ENCODE peak calls at places on chromosomes 5 and 9, in nine cellular contexts. V, Z, D, P, A, K, C, I and G are unnamed samples.
A peak's percentile ranks its signal among the peaks of the same experiment; 100 is the strongest.

GRCh38 chr5:137997726-137998213 is 35.1 kb downstream of the FAM13B start:
- DNase-seq in K (no peak), A (no peak), P (no peak), V (no peak), I (no peak), Z (no peak), D (peak; percentile 14), C (no peak), G (no peak)

GRCh38 chr5:142922223-142922952 is 152.2 kb downstream of the ARHGAP26 start:
- DNase-seq in K (peak; percentile 52), C (no peak), P (peak; percentile 23), A (no peak), D (no peak), Z (peak; percentile 56), I (no peak), V (no peak), G (no peak)

GRCh38 chr9:114413909-114414308 is 26.1 kb upstream of the AKNA start:
- DNase-seq in A (no peak), C (no peak), D (no peak), P (no peak), Z (peak; percentile 55), V (no peak), I (no peak), K (no peak), G (peak; percentile 76)

GRCh38 chr5:131945551-131945882 is at the start of gene MEIKIN:
- DNase-seq in I (no peak), C (no peak), P (no peak), D (no peak), A (no peak), V (no peak), K (no peak), Z (no peak), G (no peak)

GRCh38 chr9:95083086-95083768 is 234.3 kb downstream of the FANCC start:
- DNase-seq in A (no peak), D (no peak), P (no peak), Z (no peak), K (no peak), V (peak; percentile 59), I (no peak), C (no peak), G (no peak)

GRCh38 chr9:130426883-130427282 is 17.9 kb upstream of the ASS1 start:
- DNase-seq in D (no peak), A (no peak), C (no peak), Z (peak; percentile 68), V (no peak), K (peak; percentile 100), P (no peak), I (no peak), G (peak; percentile 88)

GRCh38 chr5:33657181-33657580 is 216.4 kb downstream of the TARS1 start:
- DNase-seq in Z (no peak), D (no peak), I (no peak), A (no peak), V (no peak), P (no peak), C (no peak), K (no peak), G (no peak)

GRCh38 chr5:155091063-155091648 is 77.6 kb downstream of the KIF4B start:
- DNase-seq in K (no peak), I (no peak), C (no peak), D (no peak), P (no peak), A (no peak), V (no peak), Z (peak; percentile 81), G (no peak)